ENCODE peak calls at places on chromosomes 4 and X, in five cellular contexts. One of them, this sample, is unnamed.

GRCh38 chr4:18954538-18954937 is 933.0 kb upstream of the LCORL start:
- DNase-seq in choroid plexus epithelial cell: no peak
- DNase-seq in A549: no peak
- DNase-seq in mammary epithelial cell: no peak
- DNase-seq in GM06990: no peak
- DNase-seq in this sample: no peak

GRCh38 chrX:109890910-109891502 is 111.9 kb upstream of the TMEM164 start:
- DNase-seq in choroid plexus epithelial cell: peak; percentile 75
- DNase-seq in mammary epithelial cell: peak; percentile 34
- DNase-seq in GM06990: peak; percentile 24
- DNase-seq in A549: peak; percentile 72
- DNase-seq in this sample: peak; percentile 70

GRCh38 chr4:14415146-14415545 is 587.1 kb upstream of the CPEB2 start:
- DNase-seq in A549: peak; percentile 6
- DNase-seq in mammary epithelial cell: peak; percentile 25
- DNase-seq in choroid plexus epithelial cell: peak; percentile 75
- DNase-seq in GM06990: no peak
- DNase-seq in this sample: peak; percentile 67

GRCh38 chrX:16664059-16664458 is 14.1 kb downstream of the S100G start:
- DNase-seq in GM06990: no peak
- DNase-seq in mammary epithelial cell: no peak
- DNase-seq in A549: no peak
- DNase-seq in choroid plexus epithelial cell: peak; percentile 37
- DNase-seq in this sample: peak; percentile 11

GRCh38 chr4:181548873-181549541 is 694.2 kb upstream of the TENM3 start:
- DNase-seq in choroid plexus epithelial cell: peak; percentile 82
- DNase-seq in GM06990: no peak
- DNase-seq in mammary epithelial cell: peak; percentile 79
- DNase-seq in A549: peak; percentile 9
- DNase-seq in this sample: peak; percentile 85

GRCh38 chrX:109847257-109848187 is 114.5 kb upstream of the ACSL4 start:
- DNase-seq in GM06990: no peak
- DNase-seq in choroid plexus epithelial cell: peak; percentile 71
- DNase-seq in mammary epithelial cell: peak; percentile 56
- DNase-seq in A549: peak; percentile 62
- DNase-seq in this sample: peak; percentile 96

GRCh38 chr4:56981795-56982201 is 3.1 kb downstream of the POLR2B start:
- DNase-seq in A549: no peak
- DNase-seq in GM06990: no peak
- DNase-seq in mammary epithelial cell: no peak
- DNase-seq in choroid plexus epithelial cell: peak; percentile 72
- DNase-seq in this sample: peak; percentile 87

GRCh38 chr4:20253799-20254409 is 2.2 kb downstream of the SLIT2 start:
- DNase-seq in choroid plexus epithelial cell: peak; percentile 33
- DNase-seq in GM06990: peak; percentile 9
- DNase-seq in mammary epithelial cell: no peak
- DNase-seq in A549: no peak
- DNase-seq in this sample: peak; percentile 46

GRCh38 chr4:41734366-41734765 is 14.2 kb downstream of the PHOX2B start:
- DNase-seq in choroid plexus epithelial cell: no peak
- DNase-seq in A549: no peak
- DNase-seq in GM06990: no peak
- DNase-seq in mammary epithelial cell: no peak
- DNase-seq in this sample: no peak

GRCh38 chr4:103493450-103494159 is 226.2 kb downstream of the TACR3 start:
- DNase-seq in A549: no peak
- DNase-seq in mammary epithelial cell: peak; percentile 32
- DNase-seq in choroid plexus epithelial cell: no peak
- DNase-seq in GM06990: no peak
- DNase-seq in this sample: no peak

DNA sequence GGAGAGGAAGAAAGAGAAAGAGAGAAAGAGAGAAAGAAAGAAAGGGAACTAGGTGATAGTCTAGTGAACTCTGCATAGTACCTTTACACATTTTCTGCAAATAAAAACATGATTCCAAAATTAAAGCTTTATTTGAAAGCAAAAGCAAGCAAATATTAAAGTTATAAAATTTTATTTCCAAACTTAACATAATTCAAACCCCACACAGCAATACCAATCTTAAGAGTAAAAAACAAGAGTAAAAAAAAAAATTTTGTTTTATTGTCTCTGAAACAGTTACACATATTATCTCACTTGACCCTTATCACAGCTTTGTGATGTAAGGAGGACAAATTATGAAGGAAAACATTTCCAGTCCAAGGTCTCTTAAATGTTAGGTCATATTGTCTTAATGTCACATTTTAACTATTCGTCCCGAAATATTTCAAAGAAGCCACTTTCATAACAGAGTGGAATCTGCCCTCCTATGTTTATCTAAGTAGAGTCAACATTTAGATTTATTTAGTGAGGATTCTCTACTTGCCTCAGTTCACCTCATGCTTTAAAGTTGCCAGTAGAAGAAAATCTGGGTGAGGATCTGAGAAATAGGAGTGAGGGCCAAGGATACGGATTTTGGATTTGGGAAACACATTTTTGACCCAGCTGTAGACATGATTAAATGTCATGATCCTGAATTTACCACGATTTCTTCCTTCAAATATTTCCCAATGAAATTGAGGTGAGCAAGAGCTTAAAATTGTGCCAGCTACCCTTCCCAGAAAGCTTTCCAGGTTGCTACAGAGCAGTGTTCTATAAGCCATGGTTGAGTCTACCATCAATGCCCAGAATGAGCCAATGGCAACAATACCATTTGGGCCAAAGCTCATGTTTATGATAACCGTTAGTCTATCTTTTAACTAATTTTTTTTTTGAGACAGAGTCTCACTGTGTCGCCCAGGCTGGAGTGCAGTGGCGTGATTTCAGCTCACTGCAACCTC is 7.5 kb upstream of the FGA start:
- DNase-seq in A549: peak; percentile 74
- DNase-seq in mammary epithelial cell: no peak
- DNase-seq in GM06990: no peak
- DNase-seq in choroid plexus epithelial cell: no peak
- DNase-seq in this sample: no peak
- H3K4me3 ChIP-seq in A549: no peak overlapping the region
- H3K4me3 ChIP-seq in mammary epithelial cell: no peak overlapping the region
- H3K4me3 ChIP-seq in GM06990: no peak overlapping the region
- H3K4me3 ChIP-seq in choroid plexus epithelial cell: no peak overlapping the region
- H3K4me3 ChIP-seq in this sample: no peak overlapping the region

GRCh38 chrX:75623535-75623934 is 100.7 kb upstream of the ZDHHC15 start:
- DNase-seq in mammary epithelial cell: no peak
- DNase-seq in choroid plexus epithelial cell: peak; percentile 1
- DNase-seq in GM06990: no peak
- DNase-seq in A549: peak; percentile 1
- DNase-seq in this sample: no peak
- TF ChIP-seq CTCF in mammary epithelial cell: peak; percentile 9
- TF ChIP-seq CTCF in choroid plexus epithelial cell: peak; percentile 2
- TF ChIP-seq CTCF in GM06990: peak; percentile 14
- TF ChIP-seq CTCF in A549: no peak
- TF ChIP-seq CTCF in this sample: no peak

DNA sequence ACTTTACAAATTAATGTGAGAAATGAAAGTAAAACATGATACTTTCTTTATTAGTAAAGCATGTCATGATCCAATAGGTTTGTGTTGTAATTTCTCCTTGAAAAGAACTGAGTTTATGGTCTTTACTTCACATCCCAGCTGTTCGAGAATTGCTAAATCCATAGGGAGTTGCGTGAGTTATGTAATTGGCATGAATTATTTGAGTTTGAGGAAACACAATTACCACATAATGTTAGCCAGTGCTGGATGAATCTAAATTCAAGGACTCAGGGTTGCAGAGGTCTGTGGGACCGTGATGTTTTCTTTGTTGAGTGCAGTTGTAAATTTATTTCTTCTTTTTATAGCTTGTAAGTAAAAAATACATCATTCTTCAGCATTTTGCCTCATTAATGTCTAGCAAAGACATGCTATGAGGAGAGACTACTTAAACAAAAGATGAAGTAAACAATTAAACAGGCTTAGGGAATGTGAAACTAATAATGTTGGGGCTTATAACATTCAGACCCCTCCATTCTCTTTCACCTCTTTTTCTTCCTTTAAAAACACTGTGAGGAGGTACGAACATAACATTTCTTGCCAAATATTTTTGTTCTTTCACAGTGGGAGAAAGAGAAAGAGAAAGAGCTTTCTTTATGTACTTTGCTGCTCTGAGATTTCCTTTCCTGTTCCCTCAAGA is 159.7 kb upstream of the ANK2 start:
- DNase-seq in choroid plexus epithelial cell: peak; percentile 61
- DNase-seq in A549: no peak
- DNase-seq in GM06990: no peak
- DNase-seq in mammary epithelial cell: no peak
- DNase-seq in this sample: peak; percentile 91
- H3K4me3 ChIP-seq in choroid plexus epithelial cell: no peak overlapping the region
- H3K4me3 ChIP-seq in A549: no peak overlapping the region
- H3K4me3 ChIP-seq in GM06990: peak overlapping the region; percentile 53
- H3K4me3 ChIP-seq in mammary epithelial cell: peak overlapping the region; percentile 19
- H3K4me3 ChIP-seq in this sample: peak overlapping the region; percentile 37

DNA sequence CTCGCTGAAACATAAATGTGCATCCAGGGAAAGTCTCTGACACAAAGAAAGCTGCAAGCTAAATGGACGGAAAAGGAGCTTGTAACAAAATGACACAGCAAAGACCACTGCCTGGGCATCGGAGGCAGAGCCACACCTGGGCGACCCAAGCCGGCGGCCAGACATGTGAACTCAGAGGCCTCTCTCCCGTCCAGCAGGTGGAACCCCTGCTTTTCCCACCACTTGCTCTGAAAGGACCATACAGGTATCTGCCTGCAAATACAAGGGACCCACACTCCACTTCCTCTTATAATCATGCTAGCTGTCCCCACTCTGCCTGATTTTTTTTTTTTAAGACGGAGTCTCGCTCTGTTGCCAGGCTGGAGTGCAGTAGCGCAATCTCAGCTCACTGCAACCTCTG is 12.0 kb downstream of the CPLX1 start:
- DNase-seq in A549: no peak
- DNase-seq in GM06990: no peak
- DNase-seq in mammary epithelial cell: no peak
- DNase-seq in choroid plexus epithelial cell: no peak
- DNase-seq in this sample: no peak
- TF ChIP-seq CTCF in A549: no peak
- TF ChIP-seq CTCF in GM06990: no peak
- TF ChIP-seq CTCF in mammary epithelial cell: no peak
- TF ChIP-seq CTCF in choroid plexus epithelial cell: no peak
- TF ChIP-seq CTCF in this sample: no peak

GRCh38 chrX:39249999-39250398 is 448.7 kb downstream of the MID1IP1 start:
- DNase-seq in choroid plexus epithelial cell: no peak
- DNase-seq in A549: no peak
- DNase-seq in mammary epithelial cell: no peak
- DNase-seq in GM06990: no peak
- DNase-seq in this sample: no peak
- H3K4me3 ChIP-seq in choroid plexus epithelial cell: no peak overlapping the region
- H3K4me3 ChIP-seq in A549: no peak overlapping the region
- H3K4me3 ChIP-seq in mammary epithelial cell: no peak overlapping the region
- H3K4me3 ChIP-seq in GM06990: no peak overlapping the region
- H3K4me3 ChIP-seq in this sample: no peak overlapping the region

DNA sequence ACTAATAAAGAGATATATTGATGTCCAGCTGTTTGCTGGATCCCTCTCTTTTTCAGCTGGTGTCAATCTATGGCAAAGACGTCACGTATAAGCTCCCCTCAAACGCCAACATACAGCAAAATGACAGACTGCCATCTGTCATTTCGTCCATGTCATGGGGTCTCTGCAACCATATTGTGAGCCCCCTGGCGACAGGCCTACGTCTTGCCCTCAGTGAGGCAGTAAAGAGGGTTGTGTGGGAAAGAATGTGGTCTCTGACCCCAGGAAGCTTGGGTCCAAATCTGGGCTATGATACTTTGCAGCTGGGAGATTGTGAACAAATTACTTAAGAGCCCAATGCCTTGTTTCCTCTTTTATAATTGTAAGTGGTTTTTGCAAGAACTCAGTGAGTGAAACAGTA is 7.4 kb downstream of the SUPT20HL2 start:
- DNase-seq in choroid plexus epithelial cell: no peak
- DNase-seq in GM06990: no peak
- DNase-seq in mammary epithelial cell: no peak
- DNase-seq in A549: no peak
- DNase-seq in this sample: peak; percentile 0
- TF ChIP-seq CTCF in choroid plexus epithelial cell: no peak
- TF ChIP-seq CTCF in GM06990: peak; percentile 27
- TF ChIP-seq CTCF in mammary epithelial cell: no peak
- TF ChIP-seq CTCF in A549: no peak
- TF ChIP-seq CTCF in this sample: no peak

DNA sequence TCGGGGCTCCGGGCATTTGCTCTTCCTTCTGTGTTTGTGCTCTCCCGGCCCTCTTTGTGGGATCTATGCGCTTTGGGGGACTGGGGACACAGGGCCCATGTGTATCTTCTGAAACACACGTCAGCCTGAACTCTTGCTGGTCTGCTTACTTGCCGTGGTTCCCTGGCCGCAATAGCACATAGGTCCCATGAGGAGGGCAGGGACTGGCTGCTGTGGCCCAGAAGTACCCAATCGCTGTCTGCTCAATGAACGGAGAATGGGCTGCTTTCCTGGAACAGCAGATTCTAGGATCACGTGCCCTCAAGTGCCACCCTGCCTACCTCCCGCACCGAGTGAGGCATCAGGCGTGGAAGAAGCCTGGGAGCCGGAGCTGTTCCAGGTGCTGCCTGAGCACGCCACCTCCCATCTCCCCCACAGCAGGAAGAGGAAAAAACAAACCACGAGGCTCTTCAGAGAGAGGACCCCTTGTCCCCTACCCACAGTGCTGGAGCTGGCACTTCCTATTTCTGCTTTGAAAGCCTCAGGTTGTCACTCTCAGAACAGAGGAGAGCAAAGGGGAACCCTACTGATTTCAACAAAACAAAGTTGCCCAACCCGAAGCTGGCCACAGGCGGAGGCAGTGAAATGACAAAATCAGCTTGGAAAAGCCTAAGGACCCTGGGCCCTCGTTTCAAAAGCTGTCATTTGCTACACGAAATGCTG is 3.8 kb downstream of the G6PD start:
- DNase-seq in A549: peak; percentile 95
- DNase-seq in mammary epithelial cell: no peak
- DNase-seq in choroid plexus epithelial cell: no peak
- DNase-seq in GM06990: no peak
- DNase-seq in this sample: no peak
- H3K4me3 ChIP-seq in A549: peak overlapping the region; percentile 95
- H3K4me3 ChIP-seq in mammary epithelial cell: no peak overlapping the region
- H3K4me3 ChIP-seq in choroid plexus epithelial cell: no peak overlapping the region
- H3K4me3 ChIP-seq in GM06990: no peak overlapping the region
- H3K4me3 ChIP-seq in this sample: no peak overlapping the region

GRCh38 chrX:131068945-131069719 is 11.0 kb downstream of the ARHGAP36 start:
- DNase-seq in A549: peak; percentile 86
- DNase-seq in choroid plexus epithelial cell: peak; percentile 5
- DNase-seq in mammary epithelial cell: no peak
- DNase-seq in GM06990: peak; percentile 24
- DNase-seq in this sample: peak; percentile 3
- TF ChIP-seq CTCF in A549: peak; percentile 54
- TF ChIP-seq CTCF in choroid plexus epithelial cell: peak; percentile 39
- TF ChIP-seq CTCF in mammary epithelial cell: no peak
- TF ChIP-seq CTCF in GM06990: peak; percentile 49
- TF ChIP-seq CTCF in this sample: peak; percentile 21

GRCh38 chr4:185086053-185086452 is 57.0 kb upstream of the SLC25A4 start:
- DNase-seq in choroid plexus epithelial cell: no peak
- DNase-seq in GM06990: no peak
- DNase-seq in mammary epithelial cell: no peak
- DNase-seq in A549: no peak
- DNase-seq in this sample: no peak
- H3K4me3 ChIP-seq in choroid plexus epithelial cell: no peak overlapping the region
- H3K4me3 ChIP-seq in GM06990: no peak overlapping the region
- H3K4me3 ChIP-seq in mammary epithelial cell: no peak overlapping the region
- H3K4me3 ChIP-seq in A549: no peak overlapping the region
- H3K4me3 ChIP-seq in this sample: no peak overlapping the region